ENCODE peak calls at places on chromosomes 3 and 15, in four cellular contexts. L is heart left ventricle, N is H9, Y is neuronal stem cell. R is an unnamed sample.

GRCh38 chr15:99928429-99928981 is 195.3 kb upstream of the LYSMD4 start:
- DNase-seq in L (peak; percentile 87), N (peak; percentile 53), Y (peak; percentile 58), R (peak; percentile 32)

GRCh38 chr15:57667171-57667924 is 39.2 kb upstream of the POLR2M start:
- DNase-seq in L (no peak), Y (no peak), N (no peak), R (peak; percentile 3)

GRCh38 chr3:80771085-80771484 is 990.4 kb downstream of the GBE1 start:
- DNase-seq in L (no peak), Y (no peak), N (no peak), R (no peak)

GRCh38 chr3:71805199-71805598 is 20.3 kb upstream of the PROK2 start:
- DNase-seq in L (no peak), N (no peak), Y (no peak), R (no peak)

GRCh38 chr3:112133606-112134334 is 722 bp upstream of the GCSAM start:
- DNase-seq in L (no peak), Y (no peak), N (no peak), R (no peak)

GRCh38 chr3:71389911-71390573 is 193.5 kb downstream of the FOXP1 start:
- DNase-seq in Y (no peak), N (peak; percentile 41), L (peak; percentile 67), R (peak; percentile 36)

GRCh38 chr3:134516905-134517304 is 31.0 kb downstream of the CEP63 start:
- DNase-seq in L (no peak), Y (no peak), N (no peak), R (no peak)

GRCh38 chr3:127406309-127407025 is 118.6 kb upstream of the PRR20G start:
- DNase-seq in N (peak; percentile 61), Y (no peak), L (no peak), R (no peak)

GRCh38 chr3:108818404-108818803 is 4.2 kb upstream of the TRAT1 start:
- DNase-seq in Y (peak; percentile 11), N (peak; percentile 70), L (no peak), R (peak; percentile 25)

GRCh38 chr3:49377483-49377882 is 19.3 kb upstream of the GPX1 start:
- DNase-seq in L (no peak), Y (no peak), N (no peak), R (no peak)

GRCh38 chr15:101664303-101664913 is 12.2 kb upstream of the TM2D3 start:
- DNase-seq in Y (no peak), L (no peak), N (no peak), R (no peak)

GRCh38 chr15:100704281-100705055 is 102.1 kb downstream of the ASB7 start:
- DNase-seq in N (no peak), Y (no peak), L (no peak), R (no peak)

GRCh38 chr3:189148090-189148507 is 23.7 kb upstream of the TPRG1 start:
- DNase-seq in N (peak; percentile 65), Y (peak; percentile 56), L (peak; percentile 63), R (peak; percentile 40)

GRCh38 chr3:183807329-183807728 is 18.0 kb downstream of the MAP6D1 start:
- DNase-seq in Y (no peak), N (no peak), L (no peak), R (no peak)

GRCh38 chr15:41772720-41773331 is 1.5 kb upstream of the MAPKBP1 start:
- DNase-seq in L (no peak), N (peak; percentile 61), Y (no peak), R (peak; percentile 35)

GRCh38 chr15:45457641-45458539 is 64.7 kb downstream of the SLC30A4 start:
- DNase-seq in Y (peak; percentile 84), N (peak; percentile 52), L (peak; percentile 53), R (peak; percentile 47)

GRCh38 chr3:194984624-194985023 is 286.3 kb downstream of the XXYLT1 start:
- DNase-seq in Y (no peak), L (no peak), N (no peak), R (no peak)

GRCh38 chr3:1092771-1093170 is at the start of gene CNTN6:
- DNase-seq in N (no peak), Y (peak; percentile 65), L (no peak), R (peak; percentile 5)

DNA sequence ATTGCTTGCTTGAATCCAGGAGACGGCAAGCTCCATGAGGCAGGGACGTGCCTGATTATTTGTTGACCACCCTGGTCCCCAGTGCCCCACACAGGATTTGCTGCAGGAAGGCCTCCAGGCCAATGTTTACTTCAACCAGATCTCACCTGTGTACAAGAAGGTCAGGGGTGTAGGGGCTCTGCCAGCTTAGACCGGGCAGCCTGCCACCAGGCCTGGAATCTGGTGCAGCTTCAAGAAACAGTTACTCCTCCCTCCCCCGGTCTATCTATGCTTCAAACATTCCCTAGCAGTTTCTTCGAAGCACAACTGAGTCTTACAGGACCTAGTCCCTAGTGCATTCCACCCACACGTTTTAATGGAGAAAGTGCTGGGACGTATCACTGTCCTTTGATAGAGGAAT is 8.1 kb downstream of the SH3BP5 start:
- DNase-seq in N (no peak), Y (no peak), L (peak; percentile 50), R (no peak)
- H3K4me1 ChIP-seq in N (no peaks in the 10 kb centered on the region), Y (peaks cover 10% of the 10 kb centered on the region), L (peaks cover 34% of the 10 kb centered on the region), R (peaks cover 6% of the 10 kb centered on the region)

DNA sequence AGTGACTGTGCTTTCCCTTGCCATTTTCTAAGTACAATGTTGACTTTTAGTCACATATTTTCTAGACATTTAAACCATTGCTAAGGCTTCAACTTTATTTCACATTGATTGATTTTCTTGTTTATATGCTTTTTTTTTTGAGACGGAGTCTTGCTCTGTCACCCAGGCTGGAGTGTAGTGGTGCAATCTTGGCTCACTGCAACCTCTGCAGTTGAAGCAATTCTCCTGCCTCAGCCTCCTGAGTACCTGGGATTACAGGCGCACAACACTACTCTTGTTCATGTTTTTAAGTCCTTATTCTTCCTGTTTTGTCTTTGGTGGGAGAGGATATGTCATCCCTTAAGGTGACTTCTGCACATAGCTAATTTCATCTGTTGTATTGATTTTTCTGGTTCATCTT is 74.9 kb upstream of the LRRFIP2 start:
- DNase-seq in N (no peak), L (no peak), Y (no peak), R (no peak)
- H3K4me1 ChIP-seq in N (no peaks in the 10 kb centered on the region), L (peaks cover 23% of the 10 kb centered on the region), Y (no peaks in the 10 kb centered on the region), R (no peaks in the 10 kb centered on the region)

DNA sequence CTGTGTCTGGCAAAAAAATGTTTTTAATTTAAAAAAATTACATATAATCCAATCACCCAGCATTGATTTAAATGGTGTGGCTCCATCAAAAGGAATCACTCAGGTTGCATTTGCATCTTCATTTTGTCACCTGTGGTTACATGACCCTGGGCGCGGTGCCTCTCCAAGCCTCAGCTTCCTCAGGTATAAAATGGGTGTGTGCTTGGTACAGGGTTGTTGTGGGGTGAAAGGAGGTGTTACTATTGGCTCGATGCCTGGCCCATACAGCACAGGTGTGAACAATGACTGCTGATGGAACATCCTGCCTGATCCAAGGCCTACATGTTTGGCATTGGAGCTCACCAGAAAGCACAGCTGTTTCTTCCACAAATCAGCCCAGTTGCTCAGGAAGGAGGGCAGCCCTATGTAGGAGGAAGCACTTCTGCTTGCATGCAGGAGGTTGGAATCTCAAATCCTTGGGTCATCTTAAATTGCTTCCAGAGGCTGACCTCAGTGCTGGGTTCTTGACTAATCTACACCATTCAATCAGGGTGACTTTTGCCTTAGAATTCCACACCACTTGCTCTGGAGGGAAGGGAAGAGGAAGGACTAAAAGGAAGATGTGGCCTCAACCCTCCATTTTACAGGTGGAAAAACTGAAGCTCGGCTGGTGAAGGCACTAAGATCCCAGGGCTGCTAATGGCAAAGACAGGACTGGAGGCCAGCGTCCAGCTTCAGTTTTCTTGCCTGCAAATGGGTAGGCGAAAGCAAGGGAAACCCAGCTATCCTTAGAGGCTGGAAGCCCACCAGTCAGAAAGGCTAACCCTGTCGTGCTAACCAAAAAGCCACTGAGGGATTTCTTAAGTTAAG is 31.7 kb downstream of the BHLHE40 start:
- DNase-seq in Y (no peak), L (no peak), N (no peak), R (no peak)
- H3K4me1 ChIP-seq in Y (peaks cover 7% of the 10 kb centered on the region), L (peaks cover 3% of the 10 kb centered on the region), N (no peaks in the 10 kb centered on the region), R (peaks cover 9% of the 10 kb centered on the region)

GRCh38 chr3:172087198-172087597 is 47.8 kb downstream of the FNDC3B start:
- DNase-seq in N (no peak), L (no peak), Y (no peak), R (no peak)
- H3K4me1 ChIP-seq in N (peaks cover 6% of the 10 kb centered on the region), L (peaks cover 34% of the 10 kb centered on the region), Y (peaks cover 1% of the 10 kb centered on the region), R (no peaks in the 10 kb centered on the region)

R was measured in NT2/D1.